ENCODE peak calls at places on chromosome 2, in seven cellular contexts. O is GM13976, X is heart left ventricle, J is lower lobe of right lung, Z is AG04449, A is endothelial cell, F is CD14-positive monocyte. U is an unnamed sample.
A peak's percentile ranks its signal among the peaks of the same experiment; 100 is the strongest.

GRCh38 chr2:28545590-28546195 is 49.8 kb downstream of the PLB1 start:
- DNase-seq in O (no peak), X (no peak), J (no peak), Z (no peak), A (no peak), F (no peak), U (no peak)

GRCh38 chr2:68292108-68292710 is 27.5 kb downstream of the CNRIP1 start:
- DNase-seq in O (peak; percentile 42), X (no peak), J (no peak), Z (no peak), A (no peak), F (no peak), U (no peak)

GRCh38 chr2:157971702-157972101 is 95.6 kb upstream of the ACVR1 start:
- DNase-seq in O (no peak), X (no peak), J (no peak), Z (no peak), A (no peak), F (no peak), U (no peak)

GRCh38 chr2:210190345-210190744 is 19.1 kb upstream of the KANSL1L start:
- DNase-seq in O (no peak), X (no peak), J (no peak), Z (no peak), A (no peak), F (no peak), U (no peak)

GRCh38 chr2:96715658-96716057 is 24.2 kb downstream of the LMAN2L start:
- DNase-seq in O (no peak), X (no peak), J (no peak), Z (no peak), A (no peak), F (no peak), U (no peak)

GRCh38 chr2:201218780-201219179 is 35.8 kb downstream of the CASP10 start:
- DNase-seq in O (no peak), X (no peak), J (no peak), Z (no peak), A (no peak), F (no peak), U (no peak)

GRCh38 chr2:25567406-25567805 is 106.0 kb downstream of the DTNB start:
- DNase-seq in O (peak; percentile 69), X (no peak), J (no peak), Z (no peak), A (no peak), F (no peak), U (no peak)

GRCh38 chr2:149017116-149017985 is 21.1 kb upstream of the LYPD6B start:
- DNase-seq in O (peak; percentile 76), X (peak; percentile 69), J (peak; percentile 73), Z (peak; percentile 31), A (peak; percentile 83), F (peak; percentile 67), U (no peak)

GRCh38 chr2:88738271-88738670 is 46.8 kb downstream of the RPIA start:
- DNase-seq in O (no peak), X (no peak), J (no peak), Z (no peak), A (no peak), F (no peak), U (no peak)

GRCh38 chr2:70477473-70477872 is 76.2 kb downstream of the TGFA start:
- DNase-seq in O (no peak), X (no peak), J (no peak), Z (no peak), A (no peak), F (no peak), U (no peak)

GRCh38 chr2:106536490-106536889 is 49.3 kb downstream of the CD8B2 start:
- DNase-seq in O (no peak), X (no peak), J (no peak), Z (no peak), A (no peak), F (no peak), U (no peak)

GRCh38 chr2:212845941-212846340 is 305.5 kb downstream of the IKZF2 start:
- DNase-seq in O (no peak), X (no peak), J (no peak), Z (peak; percentile 46), A (no peak), F (no peak), U (no peak)

GRCh38 chr2:76932550-76932949 is 589.6 kb downstream of the LRRTM4 start:
- DNase-seq in O (no peak), X (no peak), J (no peak), Z (no peak), A (no peak), F (no peak), U (no peak)

GRCh38 chr2:190532581-190532980 is 1.9 kb downstream of the NEMP2 start:
- DNase-seq in O (no peak), X (peak; percentile 27), J (no peak), Z (no peak), A (no peak), F (no peak), U (no peak)

GRCh38 chr2:109375131-109375561 is 238.6 kb downstream of the SEPTIN10 start:
- DNase-seq in O (no peak), X (no peak), J (no peak), Z (no peak), A (peak; percentile 1), F (no peak), U (no peak)

GRCh38 chr2:45074713-45075112 is 65.5 kb upstream of the SIX2 start:
- DNase-seq in O (no peak), X (no peak), J (no peak), Z (no peak), A (no peak), F (no peak), U (no peak)

GRCh38 chr2:218748795-218749429 is 33.0 kb upstream of the CYP27A1 start:
- DNase-seq in O (no peak), X (no peak), J (no peak), Z (no peak), A (no peak), F (no peak), U (no peak)

GRCh38 chr2:207432471-207432870 is 97.3 kb upstream of the CREB1 start:
- DNase-seq in O (no peak), X (no peak), J (no peak), Z (peak; percentile 34), A (no peak), F (no peak), U (no peak)

GRCh38 chr2:160703648-160704585 is 210.3 kb upstream of the RBMS1 start:
- DNase-seq in O (no peak), X (no peak), J (peak; percentile 47), Z (no peak), A (no peak), F (peak; percentile 84), U (no peak)

GRCh38 chr2:97785818-97786217 is 72.4 kb downstream of the ZAP70 start:
- DNase-seq in O (no peak), X (no peak), J (no peak), Z (no peak), A (no peak), F (no peak), U (no peak)

GRCh38 chr2:111164078-111164477 is 43.4 kb downstream of the BCL2L11 start:
- DNase-seq in O (no peak), X (no peak), J (no peak), Z (no peak), A (no peak), F (no peak), U (no peak)

GRCh38 chr2:66432801-66433694 is 1.9 kb upstream of the MEIS1 start:
- DNase-seq in O (no peak), X (peak; percentile 93), J (peak; percentile 77), Z (peak; percentile 90), A (peak; percentile 89), F (peak; percentile 41), U (peak; percentile 87)

GRCh38 chr2:113283704-113284284 is 5.1 kb upstream of the PAX8 start:
- DNase-seq in O (no peak), X (peak; percentile 65), J (peak; percentile 78), Z (peak; percentile 75), A (no peak), F (no peak), U (no peak)

GRCh38 chr2:199433204-199433832 is 24.4 kb downstream of the SATB2 start:
- DNase-seq in O (no peak), X (no peak), J (no peak), Z (no peak), A (no peak), F (no peak), U (no peak)

GRCh38 chr2:104733544-104733943 is 120.4 kb upstream of the POU3F3 start:
- DNase-seq in O (no peak), X (no peak), J (no peak), Z (no peak), A (peak; percentile 41), F (no peak), U (no peak)

GRCh38 chr2:136796339-136796738 is 31.0 kb downstream of the THSD7B start:
- DNase-seq in O (no peak), X (no peak), J (no peak), Z (no peak), A (no peak), F (no peak), U (no peak)

GRCh38 chr2:14907014-14907612 is 274.6 kb downstream of the LRATD1 start:
- DNase-seq in O (no peak), X (no peak), J (no peak), Z (no peak), A (no peak), F (no peak), U (no peak)
- TF ChIP-seq CTCF in O (no peak), X (no peak), J (no peak), Z (no peak), A (no peak), F (no peak), U (no peak)

GRCh38 chr2:150274108-150274507 is 213.4 kb downstream of the RND3 start:
- DNase-seq in O (no peak), X (no peak), J (no peak), Z (no peak), A (no peak), F (no peak), U (no peak)

GRCh38 chr2:150280255-150280654 is 207.2 kb downstream of the RND3 start:
- DNase-seq in O (no peak), X (peak; percentile 27), J (no peak), Z (no peak), A (no peak), F (no peak), U (no peak)

GRCh38 chr2:150272404-150272803 is 215.1 kb downstream of the RND3 start:
- DNase-seq in O (no peak), X (no peak), J (no peak), Z (no peak), A (no peak), F (no peak), U (no peak)

GRCh38 chr2:150279673-150280072 is 207.8 kb downstream of the RND3 start:
- DNase-seq in O (no peak), X (no peak), J (no peak), Z (no peak), A (no peak), F (no peak), U (no peak)

GRCh38 chr2:150276737-150277136 is 210.7 kb downstream of the RND3 start:
- DNase-seq in O (no peak), X (no peak), J (no peak), Z (no peak), A (no peak), F (no peak), U (no peak)
- TF ChIP-seq CTCF in O (no peak), X (no peak), J (no peak), Z (no peak), A (no peak), F (no peak), U (no peak)

GRCh38 chr2:238685713-238686112 is 162.2 kb upstream of the TWIST2 start:
- DNase-seq in O (no peak), X (no peak), J (no peak), Z (no peak), A (no peak), F (no peak), U (no peak)
- TF ChIP-seq CTCF in O (no peak), X (no peak), J (no peak), Z (no peak), A (no peak), F (no peak), U (no peak)

GRCh38 chr2:127701651-127702394 is 526 bp downstream of the SFT2D3 start:
- DNase-seq in O (peak; percentile 81), X (peak; percentile 88), J (peak; percentile 92), Z (no peak), A (peak; percentile 82), F (peak; percentile 84), U (no peak)
- TF ChIP-seq CTCF in O (no peak), X (no peak), J (peak; percentile 47), Z (peak; percentile 36), A (no peak), F (peak; percentile 38), U (peak; percentile 52)

U was measured in chondrocyte.